ENCODE peak calls at places on chromosomes 13 and 19, in five cellular contexts. M is HCT116, A is SK-N-SH, D is K562, Q is H1. W is an unnamed sample.

GRCh38 chr19:46297700-46298476 is 1.0 kb downstream of the HIF3A start:
- DNase-seq in M (no peak), A (peak), D (peak), Q (peak), W (no peak)

GRCh38 chr19:11274533-11275086 is 12.3 kb upstream of the DOCK6 start:
- DNase-seq in M (no peak), A (no peak), D (no peak), Q (no peak), W (no peak)

GRCh38 chr13:38395505-38395803 is 45.8 kb downstream of the UFM1 start:
- DNase-seq in M (no peak), A (no peak), D (no peak), Q (no peak), W (no peak)

GRCh38 chr19:48571378-48572162 is 19.6 kb downstream of the SULT2B1 start:
- DNase-seq in M (no peak), A (no peak), D (no peak), Q (no peak), W (no peak)

GRCh38 chr19:34255546-34255945 is 1.2 kb downstream of the GARRE1 start:
- DNase-seq in M (no peak), A (no peak), D (no peak), Q (no peak), W (no peak)

GRCh38 chr19:35585844-35586243 is at the start of gene PMIS2:
- DNase-seq in M (no peak), A (peak), D (peak), Q (no peak), W (no peak)

GRCh38 chr13:98223741-98224140 is 46.7 kb upstream of the RNF113B start:
- DNase-seq in M (no peak), A (no peak), D (no peak), Q (no peak), W (no peak)

GRCh38 chr19:4811328-4812131 is 20.0 kb downstream of the TICAM1 start:
- DNase-seq in M (peak), A (peak), D (peak), Q (peak), W (peak)

GRCh38 chr19:12766051-12766521 is 9.3 kb downstream of the HOOK2 start:
- DNase-seq in M (no peak), A (no peak), D (peak), Q (peak), W (peak)

GRCh38 chr13:110182003-110182402 is 125.0 kb downstream of the COL4A1 start:
- DNase-seq in M (no peak), A (no peak), D (no peak), Q (no peak), W (no peak)

GRCh38 chr19:15331419-15332310 is 674 bp downstream of the BRD4 start:
- DNase-seq in M (no peak), A (peak), D (peak), Q (peak), W (no peak)

GRCh38 chr13:47661076-47661475 is 340.0 kb downstream of the SUCLA2 start:
- DNase-seq in M (no peak), A (no peak), D (no peak), Q (no peak), W (no peak)

GRCh38 chr13:108915095-108915633 is 285.8 kb downstream of the MYO16 start:
- DNase-seq in M (no peak), A (peak), D (no peak), Q (no peak), W (no peak)

GRCh38 chr19:34998777-34999497 is 1.2 kb upstream of the GRAMD1A start:
- DNase-seq in M (no peak), A (peak), D (peak), Q (peak), W (peak)

GRCh38 chr19:6236310-6237291 is 43.2 kb downstream of the MLLT1 start:
- DNase-seq in M (no peak), A (peak), D (no peak), Q (no peak), W (no peak)

GRCh38 chr13:109802936-109803335 is 16.6 kb upstream of the IRS2 start:
- DNase-seq in M (no peak), A (no peak), D (no peak), Q (no peak), W (no peak)

GRCh38 chr13:21670006-21670882 is 629 bp upstream of the FGF9 start:
- DNase-seq in M (no peak), A (peak), D (peak), Q (no peak), W (no peak)

GRCh38 chr13:108609353-108609752 is 20.1 kb upstream of the MYO16 start:
- DNase-seq in M (peak), A (peak), D (no peak), Q (no peak), W (no peak)

GRCh38 chr13:37107868-37108267 is 2.4 kb upstream of the CSNK1A1L start:
- DNase-seq in M (no peak), A (no peak), D (no peak), Q (no peak), W (no peak)

GRCh38 chr13:40776681-40777165 is 5.7 kb upstream of the MRPS31 start:
- DNase-seq in M (no peak), A (no peak), D (no peak), Q (no peak), W (no peak)
- TF ChIP-seq YY1 in M (no peak), A (no peak), D (no peak), Q (no peak), W (no peak)

DNA sequence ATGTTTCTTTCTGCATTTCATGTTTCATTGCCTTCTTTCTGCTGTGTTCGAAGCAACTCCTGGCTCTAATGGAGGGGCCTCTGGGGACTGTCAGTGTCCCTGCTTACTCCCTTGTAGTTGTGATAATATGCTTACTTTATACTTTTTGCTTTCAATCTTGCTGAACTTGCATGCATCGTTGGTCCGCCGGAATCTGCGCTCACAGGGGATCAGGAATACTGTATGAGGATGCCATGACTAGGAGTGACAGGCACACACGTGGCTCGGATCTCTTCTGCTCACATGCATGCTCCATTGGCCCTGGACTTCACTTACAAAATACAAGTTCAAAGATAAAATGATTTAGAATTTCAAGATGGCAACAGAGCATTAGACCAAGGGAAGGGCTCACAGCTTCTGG is 108.8 kb downstream of the SIPA1L3 start:
- DNase-seq in M (no peak), A (no peak), D (no peak), Q (no peak), W (no peak)
- TF ChIP-seq YY1 in M (no peak), A (no peak), D (no peak), Q (no peak), W (no peak)

GRCh38 chr19:54425382-54425723 is 10.1 kb downstream of the TTYH1 start:
- DNase-seq in M (no peak), A (no peak), D (no peak), Q (no peak), W (no peak)

GRCh38 chr19:54424660-54425381 is 9.6 kb downstream of the TTYH1 start:
- DNase-seq in M (no peak), A (no peak), D (peak), Q (no peak), W (no peak)

GRCh38 chr19:54427586-54427985 is 12.3 kb downstream of the TTYH1 start:
- DNase-seq in M (no peak), A (no peak), D (no peak), Q (no peak), W (no peak)

GRCh38 chr19:54428323-54429175 is 13.3 kb downstream of the TTYH1 start:
- DNase-seq in M (no peak), A (no peak), D (no peak), Q (no peak), W (no peak)

GRCh38 chr19:54426291-54426918 is 11.1 kb downstream of the TTYH1 start:
- DNase-seq in M (no peak), A (no peak), D (peak), Q (no peak), W (no peak)
- TF ChIP-seq YY1 in M (no peak), A (no peak), D (no peak), Q (no peak), W (no peak)

GRCh38 chr19:43674630-43674982 is 4.6 kb upstream of the PLAUR start:
- DNase-seq in M (no peak), A (no peak), D (no peak), Q (no peak), W (no peak)
- TF ChIP-seq YY1 in M (no peak), A (no peak), D (no peak), Q (no peak), W (no peak)

W was measured in NT2/D1.